ENCODE peak calls at places on chromosomes 6 and 20, in four cellular contexts. One of them, this sample, is unnamed.

GRCh38 chr6:46221221-46221793 is 50.5 kb upstream of the ENPP5 start:
- DNase-seq in uterus: no peak
- DNase-seq in NCI-H187 treated with DMSO at 0.1 percent for 48 hours: peak
- DNase-seq in left cardiac atrium: no peak
- DNase-seq in this sample: no peak

GRCh38 chr20:890671-891070 is 25.5 kb downstream of the ANGPT4 start:
- DNase-seq in left cardiac atrium: no peak
- DNase-seq in uterus: no peak
- DNase-seq in NCI-H187 treated with DMSO at 0.1 percent for 48 hours: no peak
- DNase-seq in this sample: no peak

GRCh38 chr6:81758221-81758620 is 5.7 kb upstream of the TENT5A start:
- DNase-seq in left cardiac atrium: no peak
- DNase-seq in NCI-H187 treated with DMSO at 0.1 percent for 48 hours: no peak
- DNase-seq in uterus: no peak
- DNase-seq in this sample: no peak

GRCh38 chr6:139882977-139883728 is 508.7 kb upstream of the CITED2 start:
- DNase-seq in left cardiac atrium: no peak
- DNase-seq in NCI-H187 treated with DMSO at 0.1 percent for 48 hours: no peak
- DNase-seq in uterus: no peak
- DNase-seq in this sample: no peak

GRCh38 chr6:34285571-34285970 is 36.8 kb upstream of the SMIM29 start:
- DNase-seq in uterus: no peak
- DNase-seq in NCI-H187 treated with DMSO at 0.1 percent for 48 hours: no peak
- DNase-seq in left cardiac atrium: no peak
- DNase-seq in this sample: no peak

GRCh38 chr6:55276745-55277627 is 50.3 kb upstream of the GFRAL start:
- DNase-seq in uterus: peak
- DNase-seq in left cardiac atrium: peak
- DNase-seq in NCI-H187 treated with DMSO at 0.1 percent for 48 hours: no peak
- DNase-seq in this sample: peak

GRCh38 chr6:3231213-3232016 is 4.0 kb upstream of the TUBB2B start:
- DNase-seq in NCI-H187 treated with DMSO at 0.1 percent for 48 hours: peak
- DNase-seq in left cardiac atrium: peak
- DNase-seq in uterus: peak
- DNase-seq in this sample: no peak

GRCh38 chr20:24027229-24027628 is 38.6 kb upstream of the GGTLC1 start:
- DNase-seq in left cardiac atrium: peak
- DNase-seq in NCI-H187 treated with DMSO at 0.1 percent for 48 hours: no peak
- DNase-seq in uterus: peak
- DNase-seq in this sample: peak

GRCh38 chr20:51500311-51500710 is 42.2 kb downstream of the NFATC2 start:
- DNase-seq in NCI-H187 treated with DMSO at 0.1 percent for 48 hours: no peak
- DNase-seq in left cardiac atrium: no peak
- DNase-seq in uterus: no peak
- DNase-seq in this sample: no peak

GRCh38 chr20:17504326-17504897 is 26.8 kb downstream of the BFSP1 start:
- DNase-seq in left cardiac atrium: no peak
- DNase-seq in NCI-H187 treated with DMSO at 0.1 percent for 48 hours: no peak
- DNase-seq in uterus: peak
- DNase-seq in this sample: no peak

GRCh38 chr6:136365781-136366354 is 76.2 kb upstream of the BCLAF1 start:
- DNase-seq in left cardiac atrium: peak
- DNase-seq in NCI-H187 treated with DMSO at 0.1 percent for 48 hours: no peak
- DNase-seq in uterus: no peak
- DNase-seq in this sample: peak

This sample was measured in heart left ventricle.